ENCODE peak calls at places on chromosomes 5 and 9, in ten cellular contexts. K is esophagus squamous epithelium, E is epithelial cell of esophagus, F is AG04449, H is GM12865, C is Peyer's patch, P is cardiac fibroblast, O is sigmoid colon, A is tibial nerve, L is cardiac muscle cell. V is an unnamed sample.
A peak's percentile ranks its signal among the peaks of the same experiment; 100 is the strongest.

GRCh38 chr5:154118832-154119442 is 71.6 kb upstream of the GALNT10 start:
- DNase-seq in K (no peak), E (peak; percentile 76), F (no peak), H (no peak), C (no peak), P (no peak), O (no peak), A (no peak), L (no peak), V (no peak)

GRCh38 chr5:146794326-146795029 is 84.1 kb downstream of the PPP2R2B start:
- DNase-seq in K (no peak), E (no peak), F (no peak), H (no peak), C (no peak), P (no peak), O (no peak), A (no peak), L (no peak), V (no peak)

GRCh38 chr9:88064554-88064953 is 73.7 kb downstream of the SPATA31C2 start:
- DNase-seq in K (no peak), E (no peak), F (no peak), H (no peak), C (no peak), P (no peak), O (no peak), A (no peak), L (no peak), V (no peak)

GRCh38 chr5:1973391-1974013 is 90.8 kb upstream of the IRX4 start:
- DNase-seq in K (no peak), E (peak; percentile 90), F (no peak), H (no peak), C (no peak), P (no peak), O (no peak), A (no peak), L (no peak), V (no peak)

GRCh38 chr5:37836173-37837100 is 3.4 kb downstream of the GDNF start:
- DNase-seq in K (no peak), E (no peak), F (no peak), H (no peak), C (no peak), P (peak; percentile 55), O (no peak), A (no peak), L (peak; percentile 45), V (no peak)

GRCh38 chr5:175652741-175653663 is 4.9 kb upstream of the HRH2 start:
- DNase-seq in K (no peak), E (no peak), F (no peak), H (peak; percentile 24), C (no peak), P (no peak), O (no peak), A (no peak), L (no peak), V (no peak)

GRCh38 chr5:111810087-111810486 is 53.1 kb upstream of the NREP start:
- DNase-seq in K (no peak), E (no peak), F (no peak), H (no peak), C (no peak), P (no peak), O (no peak), A (no peak), L (peak; percentile 5), V (no peak)

GRCh38 chr9:9973062-9973461 is 639.7 kb downstream of the PTPRD start:
- DNase-seq in K (no peak), E (no peak), F (no peak), H (no peak), C (no peak), P (no peak), O (no peak), A (no peak), L (no peak), V (no peak)

GRCh38 chr5:61467766-61468482 is 135.9 kb downstream of the ZSWIM6 start:
- DNase-seq in K (no peak), E (no peak), F (no peak), H (no peak), C (no peak), P (peak; percentile 46), O (no peak), A (no peak), L (peak; percentile 43), V (no peak)

GRCh38 chr5:149140197-149141002 is 893 bp upstream of the ABLIM3 start:
- DNase-seq in K (no peak), E (peak; percentile 90), F (no peak), H (no peak), C (no peak), P (no peak), O (no peak), A (no peak), L (no peak), V (no peak)

GRCh38 chr9:116959775-116960174 is 272.7 kb downstream of the TRIM32 start:
- DNase-seq in K (no peak), E (peak; percentile 7), F (no peak), H (no peak), C (no peak), P (no peak), O (no peak), A (no peak), L (no peak), V (peak; percentile 43)

GRCh38 chr5:96997265-96997859 is 61.5 kb downstream of the LNPEP start:
- DNase-seq in K (no peak), E (peak; percentile 58), F (no peak), H (peak; percentile 63), C (no peak), P (peak; percentile 72), O (no peak), A (no peak), L (peak; percentile 75), V (no peak)

DNA sequence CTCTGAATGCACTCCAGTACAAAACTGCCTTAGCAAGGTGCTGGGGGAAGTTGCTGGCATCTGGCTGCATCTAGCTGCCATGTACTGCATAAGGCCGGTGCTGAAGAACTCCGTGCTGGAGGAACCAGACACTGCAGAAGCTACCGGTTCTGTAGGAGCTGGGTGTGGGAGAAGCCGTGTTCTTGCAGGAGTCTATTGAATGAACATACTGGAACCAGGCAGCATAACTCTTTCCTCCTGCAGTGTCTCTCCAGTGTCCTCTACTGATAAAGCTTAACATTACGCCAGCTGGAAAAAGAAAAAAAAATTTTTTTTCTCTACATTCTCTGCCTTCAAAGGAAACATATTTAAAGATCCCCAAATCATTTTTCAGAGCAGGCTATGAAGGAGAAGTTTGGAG is 38.5 kb downstream of the VPS13A start:
- DNase-seq in K (no peak), E (peak; percentile 22), F (no peak), H (no peak), C (no peak), P (peak; percentile 25), O (no peak), A (no peak), L (peak; percentile 40), V (no peak)
- TF ChIP-seq CTCF in K (no peak), E (peak; percentile 53), F (peak; percentile 33), H (no peak), C (no peak), P (peak; percentile 22), O (peak; percentile 9), A (no peak), L (peak; percentile 35), V (no peak)

DNA sequence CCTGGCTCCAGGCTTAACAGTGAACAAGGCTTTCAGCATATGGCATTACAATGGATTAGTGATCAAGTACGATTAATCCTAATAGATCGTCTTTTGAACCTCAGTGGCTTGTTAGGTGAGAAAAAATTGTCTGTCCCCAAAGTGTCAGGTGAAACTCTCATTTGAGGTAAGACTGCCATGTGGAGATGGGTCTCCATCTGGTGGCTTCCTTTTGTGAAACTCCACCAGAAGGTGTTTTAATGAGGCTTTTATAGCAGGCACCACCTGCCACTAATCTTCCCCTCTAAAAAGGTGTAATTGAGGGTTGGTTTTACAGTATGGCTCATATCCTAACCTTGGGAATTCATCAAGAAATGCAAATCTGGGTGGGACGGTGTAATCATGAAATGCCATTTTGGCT is 471.1 kb upstream of the MPDZ start:
- DNase-seq in K (no peak), E (no peak), F (no peak), H (no peak), C (no peak), P (no peak), O (no peak), A (no peak), L (no peak), V (no peak)
- TF ChIP-seq CTCF in K (no peak), E (no peak), F (no peak), H (no peak), C (no peak), P (no peak), O (no peak), A (no peak), L (no peak), V (no peak)

GRCh38 chr5:79773612-79774011 is 84.0 kb downstream of the CMYA5 start:
- DNase-seq in K (no peak), E (no peak), F (no peak), H (no peak), C (no peak), P (no peak), O (no peak), A (no peak), L (no peak), V (no peak)

GRCh38 chr5:79774855-79775237 is 85.2 kb downstream of the CMYA5 start:
- DNase-seq in K (no peak), E (no peak), F (no peak), H (no peak), C (no peak), P (no peak), O (no peak), A (no peak), L (no peak), V (no peak)

GRCh38 chr5:79772651-79773050 is 83.0 kb downstream of the CMYA5 start:
- DNase-seq in K (no peak), E (no peak), F (no peak), H (no peak), C (no peak), P (no peak), O (no peak), A (no peak), L (no peak), V (no peak)

GRCh38 chr5:79771387-79771786 is 81.8 kb downstream of the CMYA5 start:
- DNase-seq in K (no peak), E (no peak), F (peak; percentile 79), H (no peak), C (no peak), P (peak; percentile 36), O (no peak), A (no peak), L (no peak), V (no peak)

GRCh38 chr5:79774171-79774854 is 84.7 kb downstream of the CMYA5 start:
- DNase-seq in K (no peak), E (peak; percentile 35), F (no peak), H (peak; percentile 41), C (no peak), P (peak; percentile 8), O (no peak), A (no peak), L (peak; percentile 38), V (no peak)
- TF ChIP-seq CTCF in K (no peak), E (peak; percentile 41), F (peak; percentile 35), H (peak; percentile 25), C (no peak), P (peak; percentile 25), O (no peak), A (no peak), L (peak; percentile 33), V (no peak)

DNA sequence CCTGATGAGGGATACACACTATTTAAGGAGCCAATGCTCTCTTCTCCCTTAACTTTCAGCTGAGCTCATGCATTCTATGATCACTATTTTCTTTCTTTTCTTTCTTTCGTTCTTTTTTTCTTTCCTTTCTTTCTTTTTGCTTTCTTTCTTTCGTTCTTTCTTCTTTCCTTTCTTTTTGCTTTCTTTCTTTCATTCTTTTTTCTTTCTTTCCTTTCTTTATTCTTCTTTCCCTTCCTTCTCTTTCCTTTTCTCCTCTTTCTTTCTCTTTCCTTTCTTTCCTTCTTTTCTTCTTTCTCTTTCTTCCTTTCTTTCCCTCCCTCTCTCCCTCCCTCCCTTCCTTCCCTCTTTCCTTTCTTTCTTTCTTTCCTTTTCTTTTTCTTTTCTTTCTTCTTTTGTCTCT is 761.2 kb downstream of the SEMA5A start:
- DNase-seq in K (no peak), E (no peak), F (no peak), H (no peak), C (no peak), P (no peak), O (no peak), A (no peak), L (no peak), V (no peak)
- TF ChIP-seq CTCF in K (no peak), E (no peak), F (no peak), H (no peak), C (no peak), P (no peak), O (no peak), A (no peak), L (no peak), V (no peak)

V was measured in mesothelial cell of epicardium.